ENCODE peak calls at places on chromosomes 6 and 20, in four cellular contexts. G, L, B and V are unnamed samples.

GRCh38 chr6:133991096-133991593 is 38.1 kb downstream of the TBPL1 start:
- DNase-seq in G (peak), L (no peak), B (no peak), V (no peak)

GRCh38 chr6:46057792-46058191 is 42.1 kb upstream of the CLIC5 start:
- DNase-seq in G (no peak), L (no peak), B (no peak), V (no peak)

GRCh38 chr6:97465877-97466710 is 183.1 kb upstream of the MMS22L start:
- DNase-seq in G (no peak), L (no peak), B (no peak), V (no peak)

GRCh38 chr20:53800418-53800817 is 206.8 kb upstream of the ZNF217 start:
- DNase-seq in G (no peak), L (no peak), B (no peak), V (no peak)

GRCh38 chr20:19727251-19727847 is 30.7 kb upstream of the RIN2 start:
- DNase-seq in G (no peak), L (no peak), B (no peak), V (no peak)

GRCh38 chr6:13908955-13909381 is 15.8 kb upstream of the RNF182 start:
- DNase-seq in G (peak), L (no peak), B (no peak), V (peak)

GRCh38 chr20:46715292-46715756 is 5.9 kb downstream of the SLC2A10 start:
- DNase-seq in G (peak), L (peak), B (no peak), V (no peak)

GRCh38 chr6:116400376-116400775 is 29.6 kb downstream of the DSE start:
- DNase-seq in G (no peak), L (no peak), B (no peak), V (no peak)

GRCh38 chr6:140561701-140562100 is 1187.3 kb upstream of the CITED2 start:
- DNase-seq in G (no peak), L (no peak), B (no peak), V (no peak)

GRCh38 chr6:135183532-135184440 is 2.7 kb downstream of the MYB start:
- DNase-seq in G (peak), L (no peak), B (peak), V (no peak)

GRCh38 chr20:4134861-4135379 is 119.6 kb upstream of the RNF24 start:
- DNase-seq in G (no peak), L (no peak), B (no peak), V (no peak)

GRCh38 chr6:165636415-165637048 is 26.5 kb downstream of the PDE10A start:
- DNase-seq in G (no peak), L (no peak), B (no peak), V (no peak)

GRCh38 chr6:42045538-42046460 is 4.5 kb upstream of the TAF8 start:
- DNase-seq in G (peak), L (peak), B (peak), V (peak)

GRCh38 chr6:97068211-97068610 is 143.7 kb downstream of the KLHL32 start:
- DNase-seq in G (no peak), L (no peak), B (no peak), V (no peak)

GRCh38 chr6:87277123-87277522 is 45.3 kb upstream of the SMIM8 start:
- DNase-seq in G (no peak), L (no peak), B (no peak), V (no peak)

GRCh38 chr6:10837997-10838793 is at the start of gene MAK:
- DNase-seq in G (peak), L (peak), B (peak), V (peak)
- TF ChIP-seq POLR2A in G (peak), L (no peak), B (no peak), V (no peak)

GRCh38 chr6:111663692-111664564 is 58.2 kb upstream of the TRAF3IP2 start:
- DNase-seq in G (no peak), L (peak), B (no peak), V (no peak)
- TF ChIP-seq POLR2A in G (no peak), L (no peak), B (no peak), V (no peak)

GRCh38 chr20:33666293-33667244 is at the start of gene ACTL10:
- DNase-seq in G (peak), L (peak), B (peak), V (no peak)
- TF ChIP-seq POLR2A in G (peak), L (no peak), B (no peak), V (no peak)

GRCh38 chr6:125273965-125274364 is 27.8 kb downstream of the HDDC2 start:
- DNase-seq in G (peak), L (peak), B (no peak), V (peak)
- TF ChIP-seq POLR2A in G (no peak), L (no peak), B (no peak), V (no peak)

GRCh38 chr6:160348209-160348551 is at the start of gene SLC22A3:
- DNase-seq in G (peak), L (no peak), B (no peak), V (no peak)
- TF ChIP-seq POLR2A in G (no peak), L (no peak), B (no peak), V (no peak)

GRCh38 chr6:159777240-159777904 is 12.0 kb downstream of the TCP1 start:
- DNase-seq in G (no peak), L (no peak), B (no peak), V (no peak)
- TF ChIP-seq POLR2A in G (no peak), L (no peak), B (no peak), V (no peak)

GRCh38 chr6:3405182-3405518 is 51.7 kb downstream of the SLC22A23 start:
- DNase-seq in G (no peak), L (no peak), B (no peak), V (no peak)

GRCh38 chr6:3402310-3403243 is 54.3 kb downstream of the SLC22A23 start:
- DNase-seq in G (no peak), L (no peak), B (no peak), V (no peak)

GRCh38 chr6:3405679-3406078 is 51.2 kb downstream of the SLC22A23 start:
- DNase-seq in G (no peak), L (no peak), B (no peak), V (no peak)

GRCh38 chr6:3406362-3406809 is 50.5 kb downstream of the SLC22A23 start:
- DNase-seq in G (no peak), L (no peak), B (no peak), V (no peak)

DNA sequence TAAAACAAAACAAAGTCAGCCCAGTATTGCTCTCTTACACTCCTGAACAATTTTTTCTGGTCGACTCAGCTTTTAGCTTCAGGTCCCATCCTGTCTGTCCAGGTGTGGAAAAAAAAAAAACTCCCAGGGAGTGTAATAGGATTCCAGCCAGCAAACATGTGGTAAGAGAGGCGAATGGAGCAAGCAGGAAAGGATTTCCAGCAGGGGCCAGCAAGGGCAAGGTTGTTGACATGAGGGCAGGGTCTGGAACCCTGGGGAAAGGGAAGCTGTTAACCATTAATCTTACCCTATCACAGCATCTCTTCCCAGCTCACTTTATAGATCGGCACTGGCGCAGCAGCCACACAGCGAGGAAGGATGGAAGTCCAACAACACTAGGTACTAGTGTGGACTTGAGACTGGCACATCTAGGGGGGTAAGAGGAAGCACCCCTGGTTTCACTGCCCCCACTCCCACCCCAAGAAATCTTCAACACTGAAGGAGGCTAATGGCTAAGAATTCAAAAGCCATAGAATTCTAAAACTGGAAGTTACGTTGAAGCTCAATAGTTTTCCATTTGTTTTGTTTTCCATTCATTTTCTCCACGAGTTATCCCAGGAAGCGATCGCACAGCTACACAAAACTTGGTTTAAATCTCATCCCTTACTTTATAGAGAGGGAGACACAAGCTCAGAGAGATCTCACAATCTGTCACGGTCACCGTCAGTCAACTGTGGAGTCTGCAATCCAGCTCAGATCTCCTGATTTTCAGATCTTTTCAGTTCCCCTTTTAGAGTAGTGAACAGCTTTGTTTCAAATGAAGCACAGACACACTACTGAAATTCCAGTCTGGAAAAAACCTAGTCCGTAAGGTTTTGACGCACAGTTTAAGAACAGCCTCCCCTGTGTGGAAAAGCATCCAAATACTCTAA is 53.4 kb downstream of the SLC22A23 start:
- DNase-seq in G (peak), L (no peak), B (no peak), V (no peak)
- TF ChIP-seq POLR2A in G (peak), L (no peak), B (no peak), V (no peak)

GRCh38 chr20:57440678-57441509 is 49.7 kb downstream of the RBM38 start:
- DNase-seq in G (peak), L (peak), B (peak), V (no peak)
- TF ChIP-seq POLR2A in G (peak), L (no peak), B (no peak), V (no peak)

DNA sequence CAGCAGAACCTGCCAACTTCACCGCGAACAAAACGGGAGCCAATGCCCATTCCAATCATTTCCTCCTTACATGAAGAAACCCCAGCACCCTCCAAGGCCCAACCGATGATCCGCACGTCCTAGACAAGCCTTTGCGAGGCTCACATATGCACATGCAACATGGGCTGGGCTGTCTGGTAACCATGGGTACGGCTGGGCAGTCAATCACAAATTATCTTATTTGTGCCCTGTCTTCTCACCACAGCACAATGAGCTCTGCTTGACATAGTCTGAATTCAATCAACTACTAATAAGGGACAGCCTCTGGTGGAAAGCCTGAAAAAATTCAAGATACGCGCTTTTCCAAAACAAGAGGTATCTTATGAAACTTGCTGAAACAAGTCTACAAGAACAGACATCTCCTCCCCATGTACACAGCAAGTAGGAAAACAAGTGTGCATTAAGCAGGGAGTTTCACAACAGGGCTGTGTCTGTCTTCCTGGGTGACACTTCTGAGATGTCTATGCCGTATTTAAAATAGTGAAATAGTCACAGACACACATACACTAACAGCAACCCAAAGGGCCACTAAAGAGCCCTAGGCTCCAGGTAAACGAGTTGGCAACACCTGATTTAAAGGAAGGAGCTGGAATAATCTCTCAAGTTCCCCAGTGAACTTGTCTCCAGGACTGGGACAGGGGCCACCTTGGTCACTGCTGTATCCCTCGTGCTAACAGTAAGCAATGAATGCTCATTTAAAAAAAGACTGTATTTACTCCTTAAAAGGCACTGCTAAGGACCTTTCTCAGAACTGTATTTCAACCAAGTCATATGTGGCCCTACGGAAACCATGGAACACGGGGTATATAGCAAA is 1.5 kb downstream of the DIDO1 start:
- DNase-seq in G (peak), L (peak), B (no peak), V (no peak)
- TF ChIP-seq POLR2A in G (no peak), L (no peak), B (no peak), V (no peak)

DNA sequence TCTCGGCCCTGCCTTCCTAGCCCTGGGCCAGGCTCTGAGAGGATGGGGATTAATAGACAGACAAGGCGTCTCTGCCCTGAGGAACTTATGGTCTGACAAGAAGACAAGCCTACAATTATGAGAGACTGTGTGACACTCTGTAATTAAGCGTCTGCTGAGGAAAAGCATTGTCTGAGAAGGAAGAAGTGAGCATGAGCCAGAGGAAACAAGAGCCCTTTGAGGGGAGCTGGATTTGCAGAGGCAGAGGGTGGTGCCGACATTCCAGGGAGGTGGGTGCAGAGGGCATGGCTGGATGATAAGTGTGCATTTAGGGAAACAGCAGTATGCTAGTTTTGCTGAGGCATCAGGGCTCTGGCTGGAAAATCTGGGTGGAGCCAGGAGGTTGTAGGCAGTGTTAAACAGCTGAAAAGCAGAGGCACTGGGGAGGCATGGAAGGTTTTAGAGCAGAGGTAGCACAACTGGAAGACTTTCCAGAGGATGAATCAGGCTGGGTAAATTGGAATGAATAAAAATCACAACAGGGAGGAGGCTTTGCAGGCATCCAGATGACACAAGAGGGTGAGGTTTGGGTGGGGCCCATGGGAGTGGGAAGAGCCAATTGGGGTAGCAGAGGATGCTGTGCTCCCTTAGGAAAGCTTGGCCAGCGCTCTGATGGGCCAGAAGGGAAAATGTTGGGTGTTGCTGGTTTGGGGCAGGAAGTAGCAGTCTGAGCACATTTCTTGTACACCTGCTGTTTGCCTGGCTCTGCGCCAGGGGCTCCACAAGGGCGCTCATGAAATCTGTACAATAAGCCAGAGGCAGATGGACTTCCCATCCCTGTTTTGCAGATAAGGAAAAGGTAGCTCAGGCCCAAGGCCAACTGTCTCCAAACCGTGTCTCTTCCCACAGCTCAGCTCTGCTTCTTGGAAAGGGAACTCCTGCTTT is 74.0 kb upstream of the MYL9 start:
- DNase-seq in G (peak), L (peak), B (peak), V (peak)
- TF ChIP-seq POLR2A in G (no peak), L (no peak), B (no peak), V (no peak)